ENCODE peak calls at places on chromosome 3, in seven cellular contexts. One of them, this sample, is unnamed.

GRCh38 chr3:24034464-24034863 is 89.4 kb downstream of the NR1D2 start:
- DNase-seq in GM12878: no peak
- DNase-seq in H1: no peak
- DNase-seq in SK-N-SH: no peak
- DNase-seq in HepG2: no peak
- DNase-seq in K562: no peak
- DNase-seq in HCT116: no peak
- DNase-seq in this sample: peak; percentile 11

GRCh38 chr3:72301779-72302178 is 516.8 kb upstream of the PROK2 start:
- DNase-seq in GM12878: no peak
- DNase-seq in HCT116: no peak
- DNase-seq in K562: no peak
- DNase-seq in H1: no peak
- DNase-seq in SK-N-SH: no peak
- DNase-seq in HepG2: no peak
- DNase-seq in this sample: peak; percentile 42

GRCh38 chr3:150607267-150608065 is 4.3 kb downstream of the SELENOT start:
- DNase-seq in GM12878: no peak
- DNase-seq in SK-N-SH: no peak
- DNase-seq in K562: peak; percentile 55
- DNase-seq in H1: no peak
- DNase-seq in HCT116: no peak
- DNase-seq in HepG2: peak; percentile 38
- DNase-seq in this sample: no peak

GRCh38 chr3:47022540-47023161 is 43.2 kb downstream of the NBEAL2 start:
- DNase-seq in HCT116: no peak
- DNase-seq in GM12878: no peak
- DNase-seq in SK-N-SH: no peak
- DNase-seq in H1: no peak
- DNase-seq in K562: no peak
- DNase-seq in HepG2: no peak
- DNase-seq in this sample: peak; percentile 37

GRCh38 chr3:73255609-73256029 is 194.2 kb downstream of the EBLN2 start:
- DNase-seq in HCT116: no peak
- DNase-seq in GM12878: no peak
- DNase-seq in HepG2: no peak
- DNase-seq in K562: peak; percentile 84
- DNase-seq in H1: no peak
- DNase-seq in SK-N-SH: peak; percentile 25
- DNase-seq in this sample: peak; percentile 2

GRCh38 chr3:17629400-17629799 is 113.0 kb downstream of the TBC1D5 start:
- DNase-seq in SK-N-SH: no peak
- DNase-seq in H1: no peak
- DNase-seq in K562: no peak
- DNase-seq in HepG2: no peak
- DNase-seq in GM12878: no peak
- DNase-seq in HCT116: no peak
- DNase-seq in this sample: no peak

GRCh38 chr3:127137113-127137512 is 55.8 kb upstream of the PRR23E start:
- DNase-seq in H1: no peak
- DNase-seq in HepG2: no peak
- DNase-seq in HCT116: no peak
- DNase-seq in K562: peak; percentile 2
- DNase-seq in SK-N-SH: no peak
- DNase-seq in GM12878: no peak
- DNase-seq in this sample: no peak

GRCh38 chr3:18237251-18238005 is 187.7 kb downstream of the SATB1 start:
- DNase-seq in HepG2: no peak
- DNase-seq in SK-N-SH: no peak
- DNase-seq in K562: no peak
- DNase-seq in GM12878: no peak
- DNase-seq in HCT116: peak; percentile 13
- DNase-seq in H1: no peak
- DNase-seq in this sample: no peak

GRCh38 chr3:12644297-12644937 is 19.5 kb downstream of the RAF1 start:
- DNase-seq in K562: no peak
- DNase-seq in HCT116: no peak
- DNase-seq in HepG2: no peak
- DNase-seq in GM12878: no peak
- DNase-seq in SK-N-SH: no peak
- DNase-seq in H1: no peak
- DNase-seq in this sample: no peak

GRCh38 chr3:39211332-39212130 is 19.1 kb upstream of the XIRP1 start:
- DNase-seq in K562: no peak
- DNase-seq in HCT116: no peak
- DNase-seq in GM12878: no peak
- DNase-seq in SK-N-SH: no peak
- DNase-seq in H1: no peak
- DNase-seq in HepG2: no peak
- DNase-seq in this sample: no peak

GRCh38 chr3:132394334-132394733 is 23.0 kb upstream of the DNAJC13 start:
- DNase-seq in GM12878: no peak
- DNase-seq in H1: no peak
- DNase-seq in HCT116: no peak
- DNase-seq in SK-N-SH: peak; percentile 56
- DNase-seq in K562: no peak
- DNase-seq in HepG2: no peak
- DNase-seq in this sample: no peak

GRCh38 chr3:126554560-126555525 is 3.9 kb downstream of the C3orf22 start:
- DNase-seq in H1: peak; percentile 38
- DNase-seq in HepG2: peak; percentile 25
- DNase-seq in SK-N-SH: no peak
- DNase-seq in HCT116: no peak
- DNase-seq in GM12878: no peak
- DNase-seq in K562: no peak
- DNase-seq in this sample: no peak

GRCh38 chr3:57706462-57706861 is 13.6 kb upstream of the DENND6A start:
- DNase-seq in K562: no peak
- DNase-seq in HCT116: peak; percentile 21
- DNase-seq in SK-N-SH: no peak
- DNase-seq in GM12878: no peak
- DNase-seq in HepG2: no peak
- DNase-seq in H1: no peak
- DNase-seq in this sample: no peak

GRCh38 chr3:148625145-148625736 is 72.5 kb upstream of the AGTR1 start:
- DNase-seq in HCT116: no peak
- DNase-seq in SK-N-SH: no peak
- DNase-seq in GM12878: no peak
- DNase-seq in H1: no peak
- DNase-seq in HepG2: peak; percentile 8
- DNase-seq in K562: no peak
- DNase-seq in this sample: peak; percentile 33

GRCh38 chr3:53078656-53079055 is 32.8 kb upstream of the SFMBT1 start:
- DNase-seq in GM12878: no peak
- DNase-seq in H1: no peak
- DNase-seq in HepG2: no peak
- DNase-seq in HCT116: no peak
- DNase-seq in SK-N-SH: no peak
- DNase-seq in K562: no peak
- DNase-seq in this sample: no peak

GRCh38 chr3:53833650-53834049 is 12.6 kb downstream of the CHDH start:
- DNase-seq in HepG2: no peak
- DNase-seq in H1: no peak
- DNase-seq in HCT116: no peak
- DNase-seq in K562: no peak
- DNase-seq in GM12878: no peak
- DNase-seq in SK-N-SH: no peak
- DNase-seq in this sample: no peak

GRCh38 chr3:176699307-176699706 is 498.0 kb downstream of the TBL1XR1 start:
- DNase-seq in H1: no peak
- DNase-seq in K562: no peak
- DNase-seq in SK-N-SH: no peak
- DNase-seq in HepG2: no peak
- DNase-seq in GM12878: no peak
- DNase-seq in HCT116: no peak
- DNase-seq in this sample: no peak

GRCh38 chr3:145089337-145089736 is 1071.6 kb downstream of the PLOD2 start:
- DNase-seq in SK-N-SH: no peak
- DNase-seq in K562: no peak
- DNase-seq in H1: no peak
- DNase-seq in HCT116: no peak
- DNase-seq in GM12878: no peak
- DNase-seq in HepG2: no peak
- DNase-seq in this sample: no peak

GRCh38 chr3:133384331-133385027 is 15.4 kb upstream of the BFSP2 start:
- DNase-seq in SK-N-SH: peak; percentile 88
- DNase-seq in HCT116: peak; percentile 21
- DNase-seq in K562: peak; percentile 41
- DNase-seq in H1: peak; percentile 80
- DNase-seq in GM12878: no peak
- DNase-seq in HepG2: peak; percentile 46
- DNase-seq in this sample: peak; percentile 42

GRCh38 chr3:46396129-46396528 is 10.7 kb downstream of the CCR5AS start:
- DNase-seq in GM12878: peak; percentile 46
- DNase-seq in K562: no peak
- DNase-seq in HepG2: no peak
- DNase-seq in HCT116: no peak
- DNase-seq in H1: no peak
- DNase-seq in SK-N-SH: no peak
- DNase-seq in this sample: no peak

GRCh38 chr3:126952261-126952982 is 30.5 kb upstream of the PLXNA1 start:
- DNase-seq in K562: no peak
- DNase-seq in HepG2: no peak
- DNase-seq in H1: no peak
- DNase-seq in GM12878: no peak
- DNase-seq in SK-N-SH: no peak
- DNase-seq in HCT116: no peak
- DNase-seq in this sample: no peak

DNA sequence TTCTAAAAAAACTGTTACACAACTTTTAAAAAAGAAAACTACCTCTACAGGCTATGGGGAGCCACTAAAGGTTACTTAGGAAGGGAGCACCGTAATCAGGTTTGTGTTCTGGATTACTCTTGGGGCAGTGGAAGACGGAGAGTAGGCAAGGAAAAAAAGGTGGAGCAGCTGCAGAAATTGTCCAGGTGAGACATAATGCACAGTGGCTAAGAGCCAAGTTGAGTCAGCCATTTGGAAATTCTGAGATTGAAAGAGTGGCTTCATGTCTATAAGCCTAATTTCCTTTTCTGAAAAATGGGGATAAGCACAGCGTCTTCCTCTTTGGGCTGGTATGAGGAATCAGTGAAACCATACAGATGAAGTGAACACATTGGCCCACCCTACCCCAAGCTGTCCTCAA is 195.2 kb downstream of the CADPS start:
- DNase-seq in SK-N-SH: no peak
- DNase-seq in HepG2: no peak
- DNase-seq in H1: no peak
- DNase-seq in GM12878: no peak
- DNase-seq in K562: no peak
- DNase-seq in HCT116: no peak
- DNase-seq in this sample: no peak
- TF ChIP-seq JUND in SK-N-SH: no peak
- TF ChIP-seq JUND in HepG2: no peak
- TF ChIP-seq JUND in H1: no peak
- TF ChIP-seq JUND in GM12878: no peak
- TF ChIP-seq JUND in K562: no peak
- TF ChIP-seq JUND in HCT116: no peak
- TF ChIP-seq JUND in this sample: no peak

GRCh38 chr3:107367353-107367752 is 9.9 kb upstream of the CCDC54 start:
- DNase-seq in SK-N-SH: no peak
- DNase-seq in HepG2: no peak
- DNase-seq in K562: peak; percentile 65
- DNase-seq in H1: no peak
- DNase-seq in HCT116: peak; percentile 6
- DNase-seq in GM12878: no peak
- DNase-seq in this sample: no peak
- TF ChIP-seq JUND in SK-N-SH: peak; percentile 86
- TF ChIP-seq JUND in HepG2: no peak
- TF ChIP-seq JUND in K562: peak; percentile 61
- TF ChIP-seq JUND in H1: no peak
- TF ChIP-seq JUND in HCT116: peak; percentile 57
- TF ChIP-seq JUND in GM12878: no peak
- TF ChIP-seq JUND in this sample: no peak

GRCh38 chr3:66478923-66479322 is 21.9 kb downstream of the LRIG1 start:
- DNase-seq in HepG2: no peak
- DNase-seq in GM12878: no peak
- DNase-seq in SK-N-SH: no peak
- DNase-seq in H1: no peak
- DNase-seq in K562: no peak
- DNase-seq in HCT116: no peak
- DNase-seq in this sample: no peak

GRCh38 chr3:66481071-66482001 is 19.5 kb downstream of the LRIG1 start:
- DNase-seq in K562: no peak
- DNase-seq in SK-N-SH: no peak
- DNase-seq in HCT116: no peak
- DNase-seq in HepG2: peak; percentile 99
- DNase-seq in GM12878: no peak
- DNase-seq in H1: no peak
- DNase-seq in this sample: no peak

GRCh38 chr3:66482005-66482404 is 18.8 kb downstream of the LRIG1 start:
- DNase-seq in SK-N-SH: peak; percentile 21
- DNase-seq in HepG2: no peak
- DNase-seq in GM12878: no peak
- DNase-seq in H1: no peak
- DNase-seq in K562: no peak
- DNase-seq in HCT116: no peak
- DNase-seq in this sample: no peak

GRCh38 chr3:66479532-66479947 is 21.3 kb downstream of the LRIG1 start:
- DNase-seq in SK-N-SH: no peak
- DNase-seq in HCT116: no peak
- DNase-seq in GM12878: no peak
- DNase-seq in H1: no peak
- DNase-seq in K562: no peak
- DNase-seq in HepG2: no peak
- DNase-seq in this sample: no peak

DNA sequence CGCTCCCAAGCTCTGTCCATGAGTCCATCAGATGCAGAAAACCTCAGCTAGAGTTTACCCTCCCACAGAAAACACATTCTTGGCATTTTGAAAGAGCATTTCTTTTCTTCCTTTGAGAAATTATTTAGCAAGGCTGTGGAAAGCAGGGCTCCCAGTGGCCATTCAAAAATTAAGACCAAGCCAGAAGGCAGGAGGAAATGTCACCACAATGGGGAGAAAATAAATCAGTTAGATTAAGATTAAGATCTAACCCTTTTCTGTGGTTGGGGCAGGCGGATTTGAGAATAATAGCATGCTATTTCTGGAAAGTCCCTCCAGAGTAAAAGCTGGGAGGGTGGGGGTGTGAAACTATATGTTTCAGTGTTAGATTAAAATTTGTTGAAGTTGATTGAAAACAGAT is 20.2 kb downstream of the LRIG1 start:
- DNase-seq in SK-N-SH: no peak
- DNase-seq in HepG2: peak; percentile 45
- DNase-seq in H1: no peak
- DNase-seq in K562: no peak
- DNase-seq in HCT116: no peak
- DNase-seq in GM12878: peak; percentile 40
- DNase-seq in this sample: no peak
- TF ChIP-seq JUND in SK-N-SH: no peak
- TF ChIP-seq JUND in HepG2: no peak
- TF ChIP-seq JUND in H1: no peak
- TF ChIP-seq JUND in K562: no peak
- TF ChIP-seq JUND in HCT116: no peak
- TF ChIP-seq JUND in GM12878: no peak
- TF ChIP-seq JUND in this sample: no peak

DNA sequence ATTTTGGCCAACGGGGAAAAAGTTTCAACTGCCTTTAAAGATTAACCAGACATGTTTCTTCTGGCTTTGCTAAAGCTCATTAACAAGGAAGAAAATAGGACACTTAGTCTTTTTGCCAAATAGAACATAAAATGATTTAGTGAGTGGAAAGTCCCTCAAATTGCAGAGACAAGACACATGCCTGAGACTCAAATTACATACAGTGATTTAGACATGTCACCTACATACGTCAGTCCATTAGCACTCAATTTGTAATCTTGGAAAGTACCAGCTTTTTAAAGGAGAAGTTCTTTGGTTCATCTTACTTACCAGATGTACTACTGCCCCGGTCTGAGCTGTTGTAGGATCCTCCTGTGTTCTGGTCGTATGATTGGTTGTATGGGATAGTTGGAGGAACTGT is 1134.2 kb downstream of the ROBO1 start:
- DNase-seq in H1: no peak
- DNase-seq in K562: no peak
- DNase-seq in GM12878: no peak
- DNase-seq in SK-N-SH: no peak
- DNase-seq in HCT116: no peak
- DNase-seq in HepG2: no peak
- DNase-seq in this sample: no peak
- TF ChIP-seq JUND in H1: no peak
- TF ChIP-seq JUND in K562: no peak
- TF ChIP-seq JUND in GM12878: no peak
- TF ChIP-seq JUND in SK-N-SH: no peak
- TF ChIP-seq JUND in HCT116: no peak
- TF ChIP-seq JUND in HepG2: no peak
- TF ChIP-seq JUND in this sample: no peak